ENCODE peak calls at places on chromosomes 6 and 20, in nine cellular contexts. T, P, I, M, V, C, U, A and O are unnamed samples.

GRCh38 chr20:13105864-13106457 is 97.2 kb downstream of the SPTLC3 start:
- DNase-seq in M (no peak), V (peak; percentile 68), C (no peak), I (peak; percentile 38), T (peak; percentile 31), U (peak; percentile 43), P (peak; percentile 59), A (peak; percentile 28), O (no peak)

GRCh38 chr6:107493158-107494057 is 3.5 kb downstream of the SOBP start:
- DNase-seq in M (no peak), U (peak; percentile 83), P (no peak), I (peak; percentile 67), A (no peak), C (no peak), V (peak; percentile 58), T (no peak), O (no peak)

GRCh38 chr6:83884523-83884922 is 25.0 kb downstream of the CYB5R4 start:
- DNase-seq in M (no peak), I (peak; percentile 58), U (peak; percentile 55), V (peak; percentile 67), T (peak; percentile 61), C (no peak), P (peak; percentile 58), A (peak; percentile 51), O (no peak)

GRCh38 chr20:38119446-38119845 is 45.6 kb downstream of the TGM2 start:
- DNase-seq in M (no peak), P (no peak), U (no peak), I (no peak), A (no peak), V (no peak), C (no peak), T (no peak), O (no peak)

GRCh38 chr6:163354779-163355431 is 59.6 kb upstream of the QKI start:
- DNase-seq in V (peak; percentile 63), C (no peak), A (no peak), P (peak; percentile 46), T (no peak), M (no peak), U (no peak), I (peak; percentile 28), O (no peak)

GRCh38 chr20:14288341-14289330 is 48.8 kb downstream of the FLRT3 start:
- DNase-seq in M (no peak), U (no peak), A (peak; percentile 90), I (peak; percentile 72), T (no peak), P (peak; percentile 44), C (no peak), V (peak; percentile 63), O (peak; percentile 9)

GRCh38 chr6:128519931-128520435 is 416 bp downstream of the PTPRK start:
- DNase-seq in I (no peak), P (no peak), V (peak; percentile 80), T (no peak), U (no peak), M (no peak), A (no peak), C (peak; percentile 7), O (no peak)

GRCh38 chr20:37903317-37904007 is 535 bp downstream of the VSTM2L start:
- DNase-seq in A (no peak), T (no peak), I (no peak), U (no peak), P (no peak), C (no peak), V (no peak), M (no peak), O (peak; percentile 45)

GRCh38 chr20:10079964-10080363 is 45.2 kb downstream of the ANKEF1 start:
- DNase-seq in T (no peak), M (no peak), I (peak; percentile 69), C (no peak), V (peak; percentile 92), U (peak; percentile 18), P (peak; percentile 63), A (peak; percentile 93), O (no peak)

GRCh38 chr6:130322673-130323268 is 43.0 kb upstream of the TMEM200A start:
- DNase-seq in M (no peak), V (peak; percentile 87), P (peak; percentile 76), T (peak; percentile 71), C (peak; percentile 27), A (peak; percentile 27), I (peak; percentile 82), U (peak; percentile 70), O (peak; percentile 30)

GRCh38 chr6:61977116-61977515 is 308.9 kb downstream of the KHDRBS2 start:
- DNase-seq in V (no peak), A (no peak), T (no peak), I (no peak), U (no peak), P (no peak), C (no peak), M (no peak), O (no peak)

GRCh38 chr20:36836591-36837329 is 39.2 kb upstream of the TLDC2 start:
- DNase-seq in C (peak; percentile 15), P (peak; percentile 76), A (no peak), M (no peak), T (no peak), I (peak; percentile 57), U (peak; percentile 67), V (peak; percentile 67), O (peak; percentile 78)

GRCh38 chr6:82953871-82954270 is 111.8 kb downstream of the UBE3D start:
- DNase-seq in V (no peak), A (no peak), U (no peak), M (no peak), I (peak; percentile 31), P (no peak), C (no peak), T (no peak), O (no peak)

GRCh38 chr20:38857703-38858102 is 52.2 kb downstream of the PPP1R16B start:
- DNase-seq in P (no peak), T (no peak), V (no peak), C (no peak), M (no peak), U (no peak), I (no peak), A (no peak), O (no peak)

GRCh38 chr6:161394437-161394836 is 120.6 kb upstream of the AGPAT4 start:
- DNase-seq in I (no peak), C (no peak), M (no peak), V (no peak), A (no peak), U (no peak), T (no peak), P (no peak), O (no peak)

GRCh38 chr20:49477200-49477599 is 5.3 kb downstream of the KCNB1 start:
- DNase-seq in C (no peak), P (no peak), I (no peak), T (no peak), U (no peak), V (no peak), A (no peak), M (no peak), O (no peak)